ENCODE peak calls at places on chromosomes 3 and 15, in seven cellular contexts. One of them, this sample, is unnamed.
A peak's percentile ranks its signal among the peaks of the same experiment; 100 is the strongest.

GRCh38 chr15:45497261-45497660 is 25.3 kb downstream of the SLC30A4 start:
- DNase-seq in right atrium auricular region: no peak
- DNase-seq in heart right ventricle: no peak
- DNase-seq in lung: no peak
- DNase-seq in foreskin fibroblast: no peak
- DNase-seq in IMR-90: no peak
- DNase-seq in GM12878: no peak
- DNase-seq in this sample: no peak

GRCh38 chr3:37453393-37454391 is 279.3 kb upstream of the LRRFIP2 start:
- DNase-seq in GM12878: no peak
- DNase-seq in heart right ventricle: peak; percentile 79
- DNase-seq in lung: peak; percentile 67
- DNase-seq in IMR-90: no peak
- DNase-seq in right atrium auricular region: peak; percentile 88
- DNase-seq in foreskin fibroblast: peak; percentile 40
- DNase-seq in this sample: no peak

GRCh38 chr3:126883241-126883640 is 99.7 kb upstream of the PLXNA1 start:
- DNase-seq in right atrium auricular region: peak; percentile 73
- DNase-seq in GM12878: no peak
- DNase-seq in foreskin fibroblast: peak; percentile 60
- DNase-seq in heart right ventricle: no peak
- DNase-seq in IMR-90: peak; percentile 66
- DNase-seq in lung: no peak
- DNase-seq in this sample: no peak

GRCh38 chr3:194485876-194486539 is 794 bp downstream of the ATP13A3 start:
- DNase-seq in foreskin fibroblast: peak; percentile 65
- DNase-seq in heart right ventricle: peak; percentile 29
- DNase-seq in GM12878: no peak
- DNase-seq in right atrium auricular region: peak; percentile 59
- DNase-seq in IMR-90: peak; percentile 31
- DNase-seq in lung: no peak
- DNase-seq in this sample: peak; percentile 33

GRCh38 chr3:97917813-97918536 is 54.3 kb downstream of the RIOX2 start:
- DNase-seq in GM12878: no peak
- DNase-seq in lung: no peak
- DNase-seq in foreskin fibroblast: peak; percentile 56
- DNase-seq in right atrium auricular region: no peak
- DNase-seq in heart right ventricle: no peak
- DNase-seq in IMR-90: peak; percentile 69
- DNase-seq in this sample: no peak

GRCh38 chr3:117127147-117127546 is 417.6 kb downstream of the TUSC7 start:
- DNase-seq in right atrium auricular region: no peak
- DNase-seq in foreskin fibroblast: no peak
- DNase-seq in heart right ventricle: no peak
- DNase-seq in lung: no peak
- DNase-seq in IMR-90: no peak
- DNase-seq in GM12878: no peak
- DNase-seq in this sample: no peak

GRCh38 chr3:134373278-134373941 is 837 bp downstream of the AMOTL2 start:
- DNase-seq in GM12878: no peak
- DNase-seq in right atrium auricular region: peak; percentile 95
- DNase-seq in IMR-90: peak; percentile 89
- DNase-seq in heart right ventricle: peak; percentile 93
- DNase-seq in foreskin fibroblast: peak; percentile 97
- DNase-seq in lung: peak; percentile 87
- DNase-seq in this sample: peak; percentile 72

GRCh38 chr15:92069308-92070244 is 216.1 kb downstream of the SLCO3A1 start:
- DNase-seq in GM12878: peak; percentile 44
- DNase-seq in foreskin fibroblast: peak; percentile 55
- DNase-seq in right atrium auricular region: peak; percentile 86
- DNase-seq in IMR-90: peak; percentile 80
- DNase-seq in heart right ventricle: peak; percentile 68
- DNase-seq in lung: peak; percentile 64
- DNase-seq in this sample: no peak

GRCh38 chr3:62686916-62687315 is 188.3 kb downstream of the CADPS start:
- DNase-seq in GM12878: no peak
- DNase-seq in lung: no peak
- DNase-seq in right atrium auricular region: no peak
- DNase-seq in foreskin fibroblast: peak; percentile 54
- DNase-seq in heart right ventricle: no peak
- DNase-seq in IMR-90: no peak
- DNase-seq in this sample: no peak

GRCh38 chr3:52655895-52656294 is 29.8 kb downstream of the PBRM1 start:
- DNase-seq in IMR-90: no peak
- DNase-seq in foreskin fibroblast: no peak
- DNase-seq in heart right ventricle: no peak
- DNase-seq in GM12878: no peak
- DNase-seq in lung: no peak
- DNase-seq in right atrium auricular region: no peak
- DNase-seq in this sample: no peak

GRCh38 chr15:74795961-74796625 is 14.2 kb downstream of the CSK start:
- DNase-seq in foreskin fibroblast: no peak
- DNase-seq in heart right ventricle: no peak
- DNase-seq in lung: no peak
- DNase-seq in IMR-90: no peak
- DNase-seq in GM12878: no peak
- DNase-seq in right atrium auricular region: no peak
- DNase-seq in this sample: no peak

GRCh38 chr3:3998140-3998977 is 199.1 kb downstream of the LRRN1 start:
- DNase-seq in heart right ventricle: no peak
- DNase-seq in IMR-90: no peak
- DNase-seq in lung: no peak
- DNase-seq in right atrium auricular region: no peak
- DNase-seq in foreskin fibroblast: no peak
- DNase-seq in GM12878: peak; percentile 11
- DNase-seq in this sample: no peak

DNA sequence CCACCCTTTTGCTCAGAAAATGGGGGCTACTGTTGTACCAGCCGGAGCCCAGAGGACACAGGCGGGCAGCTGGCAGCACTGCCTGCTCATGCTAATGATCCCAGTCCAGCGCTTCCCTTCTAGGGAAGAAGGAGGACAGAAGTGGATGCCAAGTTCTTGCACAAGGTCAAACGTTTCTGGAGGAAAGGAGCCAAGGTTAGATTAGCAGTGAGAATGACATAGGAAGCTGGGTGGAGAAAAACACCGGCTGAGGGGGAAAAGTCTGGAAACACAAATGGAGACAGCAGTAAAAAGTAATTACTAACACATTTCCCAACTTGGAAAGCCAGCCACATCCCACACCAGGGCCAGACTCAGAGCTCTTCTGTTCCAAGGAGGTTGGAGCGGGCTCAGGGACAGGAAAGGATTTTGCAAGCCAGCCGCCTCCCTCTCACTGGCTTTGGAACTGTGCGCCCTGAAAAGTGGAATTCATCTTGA is 133.8 kb downstream of the CD47 start:
- DNase-seq in lung: peak; percentile 73
- DNase-seq in GM12878: no peak
- DNase-seq in foreskin fibroblast: peak; percentile 95
- DNase-seq in heart right ventricle: peak; percentile 81
- DNase-seq in IMR-90: peak; percentile 14
- DNase-seq in right atrium auricular region: peak; percentile 93
- DNase-seq in this sample: peak; percentile 19
- H3K4me3 ChIP-seq in lung: no peak overlapping the region
- H3K4me3 ChIP-seq in GM12878: no peak overlapping the region
- H3K4me3 ChIP-seq in foreskin fibroblast: peak overlapping the region; percentile 19
- H3K4me3 ChIP-seq in heart right ventricle: peak overlapping the region; percentile 28
- H3K4me3 ChIP-seq in IMR-90: no peak overlapping the region
- H3K4me3 ChIP-seq in right atrium auricular region: peak overlapping the region; percentile 25
- H3K4me3 ChIP-seq in this sample: no peak overlapping the region

GRCh38 chr3:193194417-193194816 is 46.6 kb upstream of the PLAAT1 start:
- DNase-seq in lung: no peak
- DNase-seq in IMR-90: no peak
- DNase-seq in GM12878: no peak
- DNase-seq in foreskin fibroblast: no peak
- DNase-seq in heart right ventricle: no peak
- DNase-seq in right atrium auricular region: no peak
- DNase-seq in this sample: no peak

GRCh38 chr3:193190387-193190786 is 50.6 kb upstream of the PLAAT1 start:
- DNase-seq in foreskin fibroblast: no peak
- DNase-seq in GM12878: no peak
- DNase-seq in IMR-90: no peak
- DNase-seq in heart right ventricle: no peak
- DNase-seq in right atrium auricular region: no peak
- DNase-seq in lung: peak; percentile 29
- DNase-seq in this sample: no peak
- TF ChIP-seq CTCF in foreskin fibroblast: no peak
- TF ChIP-seq CTCF in GM12878: peak; percentile 32
- TF ChIP-seq CTCF in IMR-90: peak; percentile 3
- TF ChIP-seq CTCF in heart right ventricle: peak; percentile 53
- TF ChIP-seq CTCF in right atrium auricular region: peak; percentile 55
- TF ChIP-seq CTCF in lung: no peak
- TF ChIP-seq CTCF in this sample: peak; percentile 25

GRCh38 chr15:36877294-36877693 is 223.1 kb downstream of the MEIS2 start:
- DNase-seq in GM12878: no peak
- DNase-seq in right atrium auricular region: no peak
- DNase-seq in IMR-90: no peak
- DNase-seq in foreskin fibroblast: no peak
- DNase-seq in lung: no peak
- DNase-seq in heart right ventricle: no peak
- DNase-seq in this sample: no peak
- H3K4me3 ChIP-seq in GM12878: no peak overlapping the region
- H3K4me3 ChIP-seq in right atrium auricular region: no peak overlapping the region
- H3K4me3 ChIP-seq in IMR-90: no peak overlapping the region
- H3K4me3 ChIP-seq in foreskin fibroblast: no peak overlapping the region
- H3K4me3 ChIP-seq in lung: no peak overlapping the region
- H3K4me3 ChIP-seq in heart right ventricle: no peak overlapping the region
- H3K4me3 ChIP-seq in this sample: no peak overlapping the region

DNA sequence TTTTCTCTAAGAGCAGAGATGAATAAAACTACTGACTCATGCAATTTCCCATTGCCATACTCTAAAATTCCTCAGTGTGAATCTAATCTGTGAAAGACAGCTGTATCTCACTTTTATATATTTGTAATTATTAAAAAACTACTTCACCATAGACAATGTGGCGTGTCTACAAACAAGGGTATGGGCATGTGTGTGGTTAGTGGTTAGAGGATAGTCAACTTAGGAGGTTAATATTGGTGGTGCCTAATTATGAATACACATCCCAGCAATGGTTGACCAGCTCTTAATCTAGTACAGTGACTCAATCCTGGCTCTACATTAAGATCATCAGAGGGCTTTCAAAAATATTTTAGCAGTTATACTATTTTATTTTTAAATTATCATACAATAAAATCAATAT is 94.5 kb downstream of the GOLIM4 start:
- DNase-seq in lung: no peak
- DNase-seq in foreskin fibroblast: no peak
- DNase-seq in right atrium auricular region: no peak
- DNase-seq in heart right ventricle: no peak
- DNase-seq in IMR-90: no peak
- DNase-seq in GM12878: no peak
- DNase-seq in this sample: no peak
- TF ChIP-seq CTCF in lung: no peak
- TF ChIP-seq CTCF in foreskin fibroblast: no peak
- TF ChIP-seq CTCF in right atrium auricular region: no peak
- TF ChIP-seq CTCF in heart right ventricle: no peak
- TF ChIP-seq CTCF in IMR-90: no peak
- TF ChIP-seq CTCF in GM12878: no peak
- TF ChIP-seq CTCF in this sample: no peak

DNA sequence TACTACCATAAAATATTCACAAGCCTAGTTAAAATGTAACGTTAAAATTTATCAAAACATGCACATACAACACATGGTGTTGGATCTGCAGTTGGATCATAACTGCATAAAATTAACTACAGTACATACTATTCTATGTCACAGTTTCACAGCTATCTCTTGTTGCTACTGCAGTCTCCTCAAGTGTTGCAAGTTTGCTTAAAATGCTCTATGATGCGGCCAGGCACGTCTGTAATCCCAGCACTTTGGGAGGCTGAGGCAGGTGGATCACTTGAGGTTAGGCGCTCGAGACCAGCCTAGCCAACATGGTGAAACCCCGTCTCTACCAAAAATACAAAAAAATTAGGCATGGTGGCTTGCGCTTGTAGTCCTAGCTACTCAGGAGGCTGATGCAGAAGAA is 10.3 kb downstream of the PPP1R2 start:
- DNase-seq in heart right ventricle: no peak
- DNase-seq in IMR-90: no peak
- DNase-seq in lung: no peak
- DNase-seq in GM12878: no peak
- DNase-seq in foreskin fibroblast: no peak
- DNase-seq in right atrium auricular region: no peak
- DNase-seq in this sample: no peak
- H3K4me3 ChIP-seq in heart right ventricle: no peak overlapping the region
- H3K4me3 ChIP-seq in IMR-90: no peak overlapping the region
- H3K4me3 ChIP-seq in lung: no peak overlapping the region
- H3K4me3 ChIP-seq in GM12878: peak overlapping the region; percentile 26
- H3K4me3 ChIP-seq in foreskin fibroblast: no peak overlapping the region
- H3K4me3 ChIP-seq in right atrium auricular region: no peak overlapping the region
- H3K4me3 ChIP-seq in this sample: no peak overlapping the region

GRCh38 chr3:178435575-178435974 is 100.7 kb upstream of the KCNMB2 start:
- DNase-seq in lung: no peak
- DNase-seq in GM12878: no peak
- DNase-seq in right atrium auricular region: no peak
- DNase-seq in heart right ventricle: no peak
- DNase-seq in foreskin fibroblast: no peak
- DNase-seq in IMR-90: no peak
- DNase-seq in this sample: no peak
- TF ChIP-seq CTCF in lung: no peak
- TF ChIP-seq CTCF in GM12878: no peak
- TF ChIP-seq CTCF in right atrium auricular region: no peak
- TF ChIP-seq CTCF in heart right ventricle: no peak
- TF ChIP-seq CTCF in foreskin fibroblast: no peak
- TF ChIP-seq CTCF in IMR-90: no peak
- TF ChIP-seq CTCF in this sample: no peak

GRCh38 chr15:62416535-62416934 is 251.4 kb upstream of the C2CD4B start:
- DNase-seq in lung: no peak
- DNase-seq in foreskin fibroblast: no peak
- DNase-seq in IMR-90: no peak
- DNase-seq in heart right ventricle: no peak
- DNase-seq in right atrium auricular region: no peak
- DNase-seq in GM12878: no peak
- DNase-seq in this sample: no peak

GRCh38 chr15:62413147-62413546 is 248.1 kb upstream of the C2CD4B start:
- DNase-seq in right atrium auricular region: no peak
- DNase-seq in heart right ventricle: no peak
- DNase-seq in IMR-90: no peak
- DNase-seq in foreskin fibroblast: peak; percentile 80
- DNase-seq in GM12878: no peak
- DNase-seq in lung: no peak
- DNase-seq in this sample: no peak

GRCh38 chr15:62417444-62417843 is 252.4 kb upstream of the C2CD4B start:
- DNase-seq in IMR-90: peak; percentile 59
- DNase-seq in foreskin fibroblast: peak; percentile 60
- DNase-seq in right atrium auricular region: no peak
- DNase-seq in lung: no peak
- DNase-seq in heart right ventricle: no peak
- DNase-seq in GM12878: no peak
- DNase-seq in this sample: no peak

GRCh38 chr15:62413786-62414185 is 248.7 kb upstream of the C2CD4B start:
- DNase-seq in lung: no peak
- DNase-seq in GM12878: no peak
- DNase-seq in foreskin fibroblast: peak; percentile 77
- DNase-seq in IMR-90: no peak
- DNase-seq in heart right ventricle: no peak
- DNase-seq in right atrium auricular region: no peak
- DNase-seq in this sample: no peak

GRCh38 chr15:62415498-62415897 is 250.4 kb upstream of the C2CD4B start:
- DNase-seq in foreskin fibroblast: no peak
- DNase-seq in lung: no peak
- DNase-seq in heart right ventricle: no peak
- DNase-seq in IMR-90: no peak
- DNase-seq in GM12878: no peak
- DNase-seq in right atrium auricular region: no peak
- DNase-seq in this sample: no peak
- H3K4me3 ChIP-seq in foreskin fibroblast: no peak overlapping the region
- H3K4me3 ChIP-seq in lung: no peak overlapping the region
- H3K4me3 ChIP-seq in heart right ventricle: no peak overlapping the region
- H3K4me3 ChIP-seq in IMR-90: no peak overlapping the region
- H3K4me3 ChIP-seq in GM12878: no peak overlapping the region
- H3K4me3 ChIP-seq in right atrium auricular region: no peak overlapping the region
- H3K4me3 ChIP-seq in this sample: no peak overlapping the region